ENCODE peak calls at places on chromosome 2, in seven cellular contexts. C is kidney glomerular epithelial cell; I is stromal cell of bone marrow; U is AG08395; T is naive thymus-derived CD4-positive, alpha-beta T cell; X is epithelial cell of prostate; D is neural crest cell. V is an unnamed sample.

GRCh38 chr2:144078802-144079386 is 441.0 kb downstream of the ZEB2 start:
- DNase-seq in T (no peak), X (no peak), D (no peak), C (no peak), U (no peak), I (no peak), V (no peak)

GRCh38 chr2:16321872-16322271 is 343.8 kb downstream of the CYRIA start:
- DNase-seq in X (no peak), I (no peak), C (no peak), U (no peak), D (no peak), T (no peak), V (no peak)

GRCh38 chr2:46032996-46033395 is 264.2 kb upstream of the EPAS1 start:
- DNase-seq in I (no peak), X (peak; percentile 88), T (no peak), U (no peak), C (no peak), D (no peak), V (no peak)

GRCh38 chr2:209316141-209316540 is 107.7 kb upstream of the MAP2 start:
- DNase-seq in T (no peak), I (no peak), X (no peak), D (no peak), U (no peak), C (no peak), V (no peak)

GRCh38 chr2:147515213-147515612 is 329.6 kb upstream of the ACVR2A start:
- DNase-seq in D (no peak), T (no peak), C (no peak), U (no peak), I (no peak), X (no peak), V (no peak)

GRCh38 chr2:45220227-45220626 is 211.0 kb upstream of the SIX2 start:
- DNase-seq in D (no peak), C (no peak), X (no peak), I (no peak), U (peak; percentile 24), T (no peak), V (no peak)

GRCh38 chr2:241609859-241610793 is 26.8 kb downstream of the THAP4 start:
- DNase-seq in C (peak; percentile 68), U (peak; percentile 91), T (peak; percentile 90), D (peak; percentile 77), X (peak; percentile 20), I (peak; percentile 54), V (peak; percentile 48)

GRCh38 chr2:227280895-227281294 is 44.2 kb upstream of the MFF start:
- DNase-seq in C (no peak), U (no peak), T (no peak), X (no peak), I (no peak), D (no peak), V (peak; percentile 6)

GRCh38 chr2:45439788-45440773 is 171.0 kb downstream of the SRBD1 start:
- DNase-seq in X (no peak), D (no peak), T (no peak), I (no peak), C (no peak), U (peak; percentile 4), V (no peak)

GRCh38 chr2:39665811-39666488 is at the start of gene TMEM178A:
- DNase-seq in D (peak; percentile 37), C (no peak), T (no peak), X (no peak), I (no peak), U (peak; percentile 17), V (no peak)

V was measured in renal cortical epithelial cell.